ENCODE peak calls at places on chromosomes 1 and 21, in five cellular contexts. One of them, this sample, is unnamed.

GRCh38 chr1:182087951-182088350 is 26.4 kb upstream of the ZNF648 start:
- DNase-seq in fibroblast of lung: no peak
- DNase-seq in GM23248: no peak
- DNase-seq in effector memory CD4-positive, alpha-beta T cell: peak; percentile 7
- DNase-seq in OCI-LY7: no peak
- DNase-seq in this sample: no peak

GRCh38 chr1:246789454-246790339 is 65.5 kb downstream of the SCCPDH start:
- DNase-seq in effector memory CD4-positive, alpha-beta T cell: no peak
- DNase-seq in GM23248: no peak
- DNase-seq in fibroblast of lung: no peak
- DNase-seq in OCI-LY7: no peak
- DNase-seq in this sample: no peak

GRCh38 chr1:159204791-159205141 is at the start of gene ACKR1:
- DNase-seq in OCI-LY7: no peak
- DNase-seq in GM23248: no peak
- DNase-seq in effector memory CD4-positive, alpha-beta T cell: no peak
- DNase-seq in fibroblast of lung: no peak
- DNase-seq in this sample: no peak

GRCh38 chr1:201896951-201897391 is 8.3 kb downstream of the SHISA4 start:
- DNase-seq in effector memory CD4-positive, alpha-beta T cell: no peak
- DNase-seq in OCI-LY7: no peak
- DNase-seq in GM23248: peak; percentile 91
- DNase-seq in fibroblast of lung: peak; percentile 77
- DNase-seq in this sample: no peak

GRCh38 chr1:17239420-17239819 is 9.5 kb upstream of the PADI3 start:
- DNase-seq in OCI-LY7: peak; percentile 82
- DNase-seq in effector memory CD4-positive, alpha-beta T cell: no peak
- DNase-seq in GM23248: peak; percentile 83
- DNase-seq in fibroblast of lung: peak; percentile 97
- DNase-seq in this sample: peak; percentile 44

GRCh38 chr1:88650676-88651418 is 33.2 kb upstream of the PKN2 start:
- DNase-seq in GM23248: peak; percentile 3
- DNase-seq in OCI-LY7: no peak
- DNase-seq in effector memory CD4-positive, alpha-beta T cell: no peak
- DNase-seq in fibroblast of lung: no peak
- DNase-seq in this sample: no peak

GRCh38 chr1:157955269-157955668 is 38.2 kb upstream of the KIRREL1 start:
- DNase-seq in OCI-LY7: no peak
- DNase-seq in GM23248: no peak
- DNase-seq in effector memory CD4-positive, alpha-beta T cell: no peak
- DNase-seq in fibroblast of lung: no peak
- DNase-seq in this sample: no peak

GRCh38 chr1:39933956-39934941 is 20.7 kb upstream of the MFSD2A start:
- DNase-seq in OCI-LY7: no peak
- DNase-seq in GM23248: peak; percentile 99
- DNase-seq in fibroblast of lung: peak; percentile 76
- DNase-seq in effector memory CD4-positive, alpha-beta T cell: no peak
- DNase-seq in this sample: no peak

GRCh38 chr1:67648582-67649326 is 36.2 kb upstream of the GADD45A start:
- DNase-seq in GM23248: no peak
- DNase-seq in effector memory CD4-positive, alpha-beta T cell: no peak
- DNase-seq in OCI-LY7: no peak
- DNase-seq in fibroblast of lung: no peak
- DNase-seq in this sample: no peak

GRCh38 chr1:88985033-88985432 is 7.4 kb downstream of the KYAT3 start:
- DNase-seq in GM23248: peak; percentile 86
- DNase-seq in OCI-LY7: no peak
- DNase-seq in fibroblast of lung: peak; percentile 92
- DNase-seq in effector memory CD4-positive, alpha-beta T cell: no peak
- DNase-seq in this sample: no peak

GRCh38 chr21:33433425-33434114 is 30.4 kb downstream of the IFNGR2 start:
- DNase-seq in effector memory CD4-positive, alpha-beta T cell: no peak
- DNase-seq in GM23248: no peak
- DNase-seq in fibroblast of lung: no peak
- DNase-seq in OCI-LY7: no peak
- DNase-seq in this sample: no peak

GRCh38 chr1:189616893-189617292 is 860.8 kb downstream of the BRINP3 start:
- DNase-seq in effector memory CD4-positive, alpha-beta T cell: no peak
- DNase-seq in GM23248: peak; percentile 0
- DNase-seq in OCI-LY7: no peak
- DNase-seq in fibroblast of lung: peak; percentile 53
- DNase-seq in this sample: no peak

GRCh38 chr1:218101409-218101808 is 183.7 kb upstream of the RRP15 start:
- DNase-seq in effector memory CD4-positive, alpha-beta T cell: no peak
- DNase-seq in OCI-LY7: no peak
- DNase-seq in fibroblast of lung: no peak
- DNase-seq in GM23248: no peak
- DNase-seq in this sample: no peak

GRCh38 chr1:6205849-6206845 is at the start of gene RNF207:
- DNase-seq in effector memory CD4-positive, alpha-beta T cell: peak; percentile 42
- DNase-seq in OCI-LY7: no peak
- DNase-seq in GM23248: peak; percentile 81
- DNase-seq in fibroblast of lung: peak; percentile 81
- DNase-seq in this sample: peak; percentile 38

GRCh38 chr1:223849352-223849751 is 3.6 kb upstream of the TP53BP2 start:
- DNase-seq in GM23248: no peak
- DNase-seq in fibroblast of lung: no peak
- DNase-seq in effector memory CD4-positive, alpha-beta T cell: no peak
- DNase-seq in OCI-LY7: no peak
- DNase-seq in this sample: no peak

GRCh38 chr1:218482683-218483082 is 137.5 kb downstream of the TGFB2 start:
- DNase-seq in fibroblast of lung: no peak
- DNase-seq in GM23248: peak; percentile 79
- DNase-seq in effector memory CD4-positive, alpha-beta T cell: no peak
- DNase-seq in OCI-LY7: no peak
- DNase-seq in this sample: no peak

GRCh38 chr1:204819495-204819894 is 51.2 kb upstream of the NFASC start:
- DNase-seq in fibroblast of lung: no peak
- DNase-seq in OCI-LY7: no peak
- DNase-seq in GM23248: no peak
- DNase-seq in effector memory CD4-positive, alpha-beta T cell: no peak
- DNase-seq in this sample: no peak

GRCh38 chr21:46006547-46007497 is 25.3 kb downstream of the COL6A1 start:
- DNase-seq in fibroblast of lung: no peak
- DNase-seq in OCI-LY7: no peak
- DNase-seq in GM23248: no peak
- DNase-seq in effector memory CD4-positive, alpha-beta T cell: no peak
- DNase-seq in this sample: no peak

GRCh38 chr1:93468681-93469080 is 20.8 kb downstream of the FNBP1L start:
- DNase-seq in GM23248: peak; percentile 34
- DNase-seq in effector memory CD4-positive, alpha-beta T cell: no peak
- DNase-seq in OCI-LY7: no peak
- DNase-seq in fibroblast of lung: peak; percentile 79
- DNase-seq in this sample: no peak

GRCh38 chr21:44656868-44657267 is 864 bp upstream of the KRTAP12-3 start:
- DNase-seq in OCI-LY7: no peak
- DNase-seq in effector memory CD4-positive, alpha-beta T cell: no peak
- DNase-seq in fibroblast of lung: no peak
- DNase-seq in GM23248: no peak
- DNase-seq in this sample: no peak

GRCh38 chr1:70641868-70642267 is 230.8 kb downstream of the CTH start:
- DNase-seq in fibroblast of lung: no peak
- DNase-seq in GM23248: no peak
- DNase-seq in effector memory CD4-positive, alpha-beta T cell: no peak
- DNase-seq in OCI-LY7: no peak
- DNase-seq in this sample: no peak

GRCh38 chr1:16984717-16985116 is 4.3 kb upstream of the MFAP2 start:
- DNase-seq in GM23248: peak; percentile 97
- DNase-seq in fibroblast of lung: peak; percentile 97
- DNase-seq in effector memory CD4-positive, alpha-beta T cell: no peak
- DNase-seq in OCI-LY7: no peak
- DNase-seq in this sample: no peak

GRCh38 chr1:94951056-94951455 is 24.1 kb upstream of the CNN3 start:
- DNase-seq in GM23248: peak; percentile 62
- DNase-seq in fibroblast of lung: no peak
- DNase-seq in effector memory CD4-positive, alpha-beta T cell: no peak
- DNase-seq in OCI-LY7: no peak
- DNase-seq in this sample: no peak

GRCh38 chr1:203166192-203166940 is 9.3 kb downstream of the MYBPH start:
- DNase-seq in fibroblast of lung: no peak
- DNase-seq in OCI-LY7: peak; percentile 35
- DNase-seq in effector memory CD4-positive, alpha-beta T cell: no peak
- DNase-seq in GM23248: no peak
- DNase-seq in this sample: peak; percentile 7

GRCh38 chr1:152107289-152107983 is 7.8 kb downstream of the TCHH start:
- DNase-seq in effector memory CD4-positive, alpha-beta T cell: no peak
- DNase-seq in fibroblast of lung: no peak
- DNase-seq in GM23248: peak; percentile 62
- DNase-seq in OCI-LY7: no peak
- DNase-seq in this sample: no peak

GRCh38 chr1:71087060-71087459 is 6.2 kb upstream of the ZRANB2 start:
- DNase-seq in fibroblast of lung: no peak
- DNase-seq in OCI-LY7: no peak
- DNase-seq in GM23248: no peak
- DNase-seq in effector memory CD4-positive, alpha-beta T cell: no peak
- DNase-seq in this sample: no peak

GRCh38 chr1:39404876-39405275 is 86.6 kb upstream of the BMP8A start:
- DNase-seq in OCI-LY7: no peak
- DNase-seq in fibroblast of lung: no peak
- DNase-seq in GM23248: no peak
- DNase-seq in effector memory CD4-positive, alpha-beta T cell: no peak
- DNase-seq in this sample: no peak

GRCh38 chr1:110380667-110381283 is 10.1 kb downstream of the SLC16A4 start:
- DNase-seq in OCI-LY7: peak; percentile 40
- DNase-seq in effector memory CD4-positive, alpha-beta T cell: no peak
- DNase-seq in GM23248: peak; percentile 34
- DNase-seq in fibroblast of lung: no peak
- DNase-seq in this sample: no peak

GRCh38 chr1:227949954-227950734 is 2.4 kb upstream of the WNT9A start:
- DNase-seq in OCI-LY7: no peak
- DNase-seq in GM23248: no peak
- DNase-seq in fibroblast of lung: no peak
- DNase-seq in effector memory CD4-positive, alpha-beta T cell: no peak
- DNase-seq in this sample: no peak

GRCh38 chr1:11279152-11279551 is 6.2 kb downstream of the UBIAD1 start:
- DNase-seq in OCI-LY7: no peak
- DNase-seq in fibroblast of lung: no peak
- DNase-seq in GM23248: no peak
- DNase-seq in effector memory CD4-positive, alpha-beta T cell: no peak
- DNase-seq in this sample: no peak
- H3K4me1 ChIP-seq in OCI-LY7: peaks cover 50% of the 10 kb centered on the region
- H3K4me1 ChIP-seq in fibroblast of lung: peaks cover 4% of the 10 kb centered on the region
- H3K4me1 ChIP-seq in GM23248: peaks cover 8% of the 10 kb centered on the region
- H3K4me1 ChIP-seq in effector memory CD4-positive, alpha-beta T cell: peaks cover 41% of the 10 kb centered on the region
- H3K4me1 ChIP-seq in this sample: peaks cover 72% of the 10 kb centered on the region

GRCh38 chr1:226659136-226659535 is 79.9 kb downstream of the ITPKB start:
- DNase-seq in effector memory CD4-positive, alpha-beta T cell: no peak
- DNase-seq in OCI-LY7: no peak
- DNase-seq in fibroblast of lung: no peak
- DNase-seq in GM23248: no peak
- DNase-seq in this sample: no peak
- H3K27ac ChIP-seq in effector memory CD4-positive, alpha-beta T cell: peak overlapping the region; percentile 90
- H3K27ac ChIP-seq in OCI-LY7: no peak overlapping the region
- H3K27ac ChIP-seq in fibroblast of lung: no peak overlapping the region
- H3K27ac ChIP-seq in GM23248: no peak overlapping the region
- H3K27ac ChIP-seq in this sample: no peak overlapping the region

GRCh38 chr1:156478250-156478627 is 22.3 kb downstream of the MEF2D start:
- DNase-seq in fibroblast of lung: no peak
- DNase-seq in OCI-LY7: no peak
- DNase-seq in effector memory CD4-positive, alpha-beta T cell: no peak
- DNase-seq in GM23248: no peak
- DNase-seq in this sample: no peak
- H3K4me1 ChIP-seq in fibroblast of lung: peaks cover 31% of the 10 kb centered on the region
- H3K4me1 ChIP-seq in OCI-LY7: peaks cover 35% of the 10 kb centered on the region
- H3K4me1 ChIP-seq in effector memory CD4-positive, alpha-beta T cell: peaks cover 7% of the 10 kb centered on the region
- H3K4me1 ChIP-seq in GM23248: peaks cover 31% of the 10 kb centered on the region
- H3K4me1 ChIP-seq in this sample: peaks cover 22% of the 10 kb centered on the region

GRCh38 chr1:24283326-24284155 is 35.6 kb upstream of the GRHL3 start:
- DNase-seq in fibroblast of lung: peak; percentile 87
- DNase-seq in OCI-LY7: no peak
- DNase-seq in GM23248: peak; percentile 82
- DNase-seq in effector memory CD4-positive, alpha-beta T cell: no peak
- DNase-seq in this sample: no peak
- H3K27ac ChIP-seq in fibroblast of lung: no peak overlapping the region
- H3K27ac ChIP-seq in OCI-LY7: no peak overlapping the region
- H3K27ac ChIP-seq in GM23248: no peak overlapping the region
- H3K27ac ChIP-seq in effector memory CD4-positive, alpha-beta T cell: no peak overlapping the region
- H3K27ac ChIP-seq in this sample: no peak overlapping the region

GRCh38 chr21:43329361-43330269 is 97.3 kb downstream of the SIK1 start:
- DNase-seq in OCI-LY7: no peak
- DNase-seq in effector memory CD4-positive, alpha-beta T cell: no peak
- DNase-seq in fibroblast of lung: no peak
- DNase-seq in GM23248: no peak
- DNase-seq in this sample: no peak
- H3K4me1 ChIP-seq in OCI-LY7: peaks cover 21% of the 10 kb centered on the region
- H3K4me1 ChIP-seq in effector memory CD4-positive, alpha-beta T cell: no peaks in the 10 kb centered on the region
- H3K4me1 ChIP-seq in fibroblast of lung: peaks cover 18% of the 10 kb centered on the region
- H3K4me1 ChIP-seq in GM23248: peaks cover 17% of the 10 kb centered on the region
- H3K4me1 ChIP-seq in this sample: no peaks in the 10 kb centered on the region

GRCh38 chr1:178127482-178127881 is 33.6 kb downstream of the RASAL2 start:
- DNase-seq in fibroblast of lung: no peak
- DNase-seq in GM23248: peak; percentile 24
- DNase-seq in OCI-LY7: no peak
- DNase-seq in effector memory CD4-positive, alpha-beta T cell: no peak
- DNase-seq in this sample: no peak
- H3K27ac ChIP-seq in fibroblast of lung: peak overlapping the region; percentile 76
- H3K27ac ChIP-seq in GM23248: peak overlapping the region; percentile 89
- H3K27ac ChIP-seq in OCI-LY7: no peak overlapping the region
- H3K27ac ChIP-seq in effector memory CD4-positive, alpha-beta T cell: no peak overlapping the region
- H3K27ac ChIP-seq in this sample: no peak overlapping the region

GRCh38 chr1:234535763-234536515 is 57.0 kb upstream of the TARBP1 start:
- DNase-seq in effector memory CD4-positive, alpha-beta T cell: no peak
- DNase-seq in fibroblast of lung: peak; percentile 61
- DNase-seq in GM23248: peak; percentile 68
- DNase-seq in OCI-LY7: no peak
- DNase-seq in this sample: no peak

GRCh38 chr1:234535208-234535607 is 56.2 kb upstream of the TARBP1 start:
- DNase-seq in fibroblast of lung: no peak
- DNase-seq in OCI-LY7: no peak
- DNase-seq in effector memory CD4-positive, alpha-beta T cell: no peak
- DNase-seq in GM23248: no peak
- DNase-seq in this sample: no peak

GRCh38 chr1:234537236-234537635 is 58.3 kb upstream of the TARBP1 start:
- DNase-seq in OCI-LY7: no peak
- DNase-seq in effector memory CD4-positive, alpha-beta T cell: no peak
- DNase-seq in GM23248: no peak
- DNase-seq in fibroblast of lung: no peak
- DNase-seq in this sample: no peak

GRCh38 chr1:234538062-234538731 is 59.2 kb upstream of the TARBP1 start:
- DNase-seq in effector memory CD4-positive, alpha-beta T cell: no peak
- DNase-seq in OCI-LY7: no peak
- DNase-seq in GM23248: no peak
- DNase-seq in fibroblast of lung: no peak
- DNase-seq in this sample: no peak

DNA sequence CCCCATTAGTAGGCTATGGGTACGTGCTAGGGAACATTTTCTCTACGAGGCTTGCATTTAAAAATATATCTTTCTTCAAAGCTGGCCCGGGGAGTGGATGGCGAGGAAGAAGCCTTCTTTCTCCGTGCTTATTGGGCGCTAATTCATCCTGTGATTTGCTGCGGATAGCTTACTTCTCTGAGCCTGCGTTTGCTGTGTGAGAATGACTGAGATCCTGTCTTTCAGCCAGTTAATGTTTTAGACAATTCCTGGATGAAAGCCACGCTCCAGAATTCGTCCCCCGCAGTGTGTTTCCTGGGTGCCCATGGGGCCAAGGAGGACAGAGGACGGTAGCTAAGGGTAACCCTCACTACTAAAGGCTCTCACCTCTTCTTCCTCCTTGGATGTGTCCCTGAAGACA is 57.8 kb upstream of the TARBP1 start:
- DNase-seq in OCI-LY7: no peak
- DNase-seq in fibroblast of lung: no peak
- DNase-seq in effector memory CD4-positive, alpha-beta T cell: no peak
- DNase-seq in GM23248: no peak
- DNase-seq in this sample: no peak
- H3K4me1 ChIP-seq in OCI-LY7: no peaks in the 10 kb centered on the region
- H3K4me1 ChIP-seq in fibroblast of lung: peaks cover 34% of the 10 kb centered on the region
- H3K4me1 ChIP-seq in effector memory CD4-positive, alpha-beta T cell: no peaks in the 10 kb centered on the region
- H3K4me1 ChIP-seq in GM23248: peaks cover 41% of the 10 kb centered on the region
- H3K4me1 ChIP-seq in this sample: no peaks in the 10 kb centered on the region

This sample was measured in CD4-positive, CD25-positive, alpha-beta regulatory T cell.